ENCODE peak calls at places on chromosome 11, in seven cellular contexts. Q is left lung, V is fibroblast of mammary gland, S is astrocyte of the spinal cord, P is WERI-Rb-1, B is adrenal gland, Y is brain microvascular endothelial cell. H is an unnamed sample.
A peak's percentile ranks its signal among the peaks of the same experiment; 100 is the strongest.

GRCh38 chr11:86016451-86016850 is 52.4 kb downstream of the PICALM start:
- DNase-seq in P (no peak), Y (no peak), B (no peak), S (no peak), V (no peak), Q (no peak), H (no peak)

GRCh38 chr11:126280595-126280994 is 2.3 kb upstream of the TIRAP start:
- DNase-seq in V (no peak), S (no peak), P (no peak), Q (peak; percentile 58), Y (no peak), B (peak; percentile 19), H (no peak)

GRCh38 chr11:73914284-73914683 is 36.5 kb upstream of the DNAJB13 start:
- DNase-seq in S (no peak), V (no peak), B (no peak), Y (no peak), Q (no peak), P (no peak), H (no peak)

GRCh38 chr11:353315-353857 is 15.9 kb upstream of the B4GALNT4 start:
- DNase-seq in Q (peak; percentile 69), Y (peak; percentile 57), B (peak; percentile 78), V (peak; percentile 87), P (no peak), S (peak; percentile 84), H (peak; percentile 89)

GRCh38 chr11:125494987-125495725 is 909 bp downstream of the FEZ1 start:
- DNase-seq in S (peak; percentile 44), Y (no peak), Q (no peak), P (peak; percentile 9), B (peak; percentile 16), V (peak; percentile 33), H (peak; percentile 52)

GRCh38 chr11:71436861-71437260 is 11.3 kb downstream of the DHCR7 start:
- DNase-seq in Q (no peak), P (no peak), Y (no peak), B (no peak), S (no peak), V (no peak), H (no peak)

GRCh38 chr11:124075841-124076571 is 34.9 kb upstream of the OR10G7 start:
- DNase-seq in V (no peak), Y (no peak), Q (no peak), B (no peak), S (no peak), P (peak; percentile 61), H (no peak)

GRCh38 chr11:22244986-22245592 is 52.2 kb downstream of the ANO5 start:
- DNase-seq in Y (peak; percentile 13), B (peak; percentile 53), P (peak; percentile 27), V (peak; percentile 45), Q (peak; percentile 38), S (peak; percentile 37), H (peak; percentile 47)

GRCh38 chr11:35412285-35412684 is 7.1 kb downstream of the SLC1A2 start:
- DNase-seq in B (no peak), V (peak; percentile 26), Q (no peak), P (no peak), S (no peak), Y (no peak), H (peak; percentile 33)

GRCh38 chr11:59614277-59615131 is 1.1 kb downstream of the OSBP start:
- DNase-seq in S (no peak), P (no peak), Q (no peak), V (peak; percentile 16), B (peak; percentile 31), Y (peak; percentile 1), H (peak; percentile 14)

GRCh38 chr11:65425105-65425970 is 2.7 kb downstream of the NEAT1 start:
- DNase-seq in Q (peak; percentile 63), B (peak; percentile 60), Y (peak; percentile 58), S (peak; percentile 74), V (peak; percentile 76), P (no peak), H (peak; percentile 87)

GRCh38 chr11:88195908-88196307 is 20.7 kb upstream of the RAB38 start:
- DNase-seq in Y (no peak), Q (no peak), S (no peak), V (no peak), B (no peak), P (no peak), H (no peak)

GRCh38 chr11:18696638-18697225 is 1.8 kb upstream of the TMEM86A start:
- DNase-seq in P (no peak), S (peak; percentile 9), Y (peak; percentile 37), Q (no peak), V (peak; percentile 42), B (no peak), H (peak; percentile 15)

GRCh38 chr11:118933486-118933885 is 7.8 kb upstream of the BCL9L start:
- DNase-seq in V (peak; percentile 32), S (no peak), B (no peak), Q (no peak), P (no peak), Y (no peak), H (peak; percentile 48)

GRCh38 chr11:73833067-73833466 is 43.6 kb downstream of the COA4 start:
- DNase-seq in P (no peak), V (no peak), B (no peak), Y (no peak), S (no peak), Q (no peak), H (no peak)

GRCh38 chr11:33475999-33476398 is 218.8 kb downstream of the HIPK3 start:
- DNase-seq in V (peak; percentile 80), B (peak; percentile 71), Q (no peak), Y (peak; percentile 58), P (no peak), S (peak; percentile 65), H (peak; percentile 90)

GRCh38 chr11:34754171-34754823 is 133.4 kb downstream of the EHF start:
- DNase-seq in Q (no peak), B (no peak), Y (no peak), P (no peak), V (peak; percentile 65), S (no peak), H (peak; percentile 12)

GRCh38 chr11:86816251-86816726 is 15.9 kb downstream of the PRSS23 start:
- DNase-seq in V (peak; percentile 36), Q (no peak), B (no peak), P (no peak), Y (peak; percentile 69), S (peak; percentile 61), H (peak; percentile 36)

GRCh38 chr11:105621985-105622384 is 12.1 kb downstream of the GRIA4 start:
- DNase-seq in B (no peak), P (no peak), S (no peak), Q (no peak), V (no peak), Y (no peak), H (no peak)

GRCh38 chr11:10899542-10899830 is 41.6 kb upstream of the ZBED5 start:
- DNase-seq in S (no peak), V (no peak), B (no peak), Y (no peak), P (peak; percentile 30), Q (peak; percentile 70), H (no peak)

GRCh38 chr11:120663142-120663541 is 151.6 kb downstream of the GRIK4 start:
- DNase-seq in Q (no peak), Y (no peak), V (no peak), B (no peak), P (no peak), S (no peak), H (no peak)

GRCh38 chr11:120667934-120668333 is 156.4 kb downstream of the GRIK4 start:
- DNase-seq in B (no peak), V (no peak), S (no peak), Y (no peak), Q (no peak), P (no peak), H (no peak)

GRCh38 chr11:120662071-120662611 is 150.6 kb downstream of the GRIK4 start:
- DNase-seq in Q (no peak), S (no peak), Y (no peak), V (no peak), B (peak; percentile 54), P (peak; percentile 67), H (no peak)

GRCh38 chr11:120667281-120667680 is 155.7 kb downstream of the GRIK4 start:
- DNase-seq in B (peak; percentile 8), Y (no peak), V (peak; percentile 34), Q (no peak), S (no peak), P (peak; percentile 78), H (no peak)

DNA sequence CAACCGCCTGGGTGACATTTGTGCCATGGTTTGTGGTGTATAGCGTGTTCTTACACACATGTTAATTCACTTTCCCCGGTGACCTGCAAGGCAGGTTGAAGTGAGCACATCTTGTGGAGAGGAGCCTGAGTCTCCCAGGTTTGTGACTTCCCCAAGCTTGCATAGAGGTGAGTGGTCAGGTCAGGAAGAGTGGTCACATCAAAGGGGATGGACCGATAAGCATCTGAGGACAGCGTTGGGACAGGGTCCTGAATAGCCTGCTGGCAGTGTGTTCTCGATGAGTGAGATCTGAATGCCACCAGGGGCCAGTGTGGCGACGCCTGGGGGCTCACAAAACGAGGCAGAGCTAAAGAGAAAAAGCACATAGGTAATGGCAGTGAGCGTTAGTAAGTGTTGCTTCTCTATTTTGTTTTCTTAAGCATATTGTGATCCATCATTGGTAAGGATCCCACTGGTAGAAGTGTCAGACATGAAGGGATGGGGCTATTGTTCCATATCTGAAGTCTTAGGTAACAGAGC is 154.6 kb downstream of the GRIK4 start:
- DNase-seq in B (no peak), Q (no peak), V (no peak), Y (no peak), P (peak; percentile 35), S (no peak), H (no peak)
- TF ChIP-seq CTCF in B (no peak), Q (no peak), V (no peak), Y (no peak), P (peak; percentile 42), S (no peak), H (no peak)

GRCh38 chr11:46291441-46292143 is 14.1 kb downstream of the CREB3L1 start:
- DNase-seq in Y (peak; percentile 55), B (peak; percentile 78), V (peak; percentile 90), S (peak; percentile 79), P (no peak), Q (no peak), H (peak; percentile 90)
- H3K4me3 ChIP-seq in Y (no peak overlapping the region), B (peak overlapping the region; percentile 29), V (no peak overlapping the region), S (no peak overlapping the region), P (no peak overlapping the region), Q (no peak overlapping the region), H (peak overlapping the region; percentile 15)

GRCh38 chr11:12099132-12099873 is 11.1 kb upstream of the MICAL2 start:
- DNase-seq in Y (no peak), Q (no peak), B (no peak), S (no peak), V (peak; percentile 58), P (no peak), H (no peak)
- TF ChIP-seq CTCF in Y (peak; percentile 38), Q (no peak), B (no peak), S (peak; percentile 15), V (peak; percentile 60), P (no peak), H (peak; percentile 23)

GRCh38 chr11:47373876-47374820 is 4.2 kb downstream of the SPI1 start:
- DNase-seq in B (peak; percentile 90), V (peak; percentile 67), Q (peak; percentile 83), P (peak; percentile 85), S (peak; percentile 67), Y (peak; percentile 64), H (peak; percentile 74)

GRCh38 chr11:47376183-47376542 is 2.2 kb downstream of the SPI1 start:
- DNase-seq in B (no peak), Q (no peak), S (no peak), Y (no peak), P (no peak), V (no peak), H (no peak)

GRCh38 chr11:47375546-47376085 is 2.7 kb downstream of the SPI1 start:
- DNase-seq in Y (no peak), B (no peak), Q (no peak), V (no peak), S (no peak), P (no peak), H (no peak)

GRCh38 chr11:47376543-47377371 is 1.6 kb downstream of the SPI1 start:
- DNase-seq in S (no peak), B (peak; percentile 67), Y (no peak), V (peak; percentile 22), Q (peak; percentile 84), P (no peak), H (no peak)

GRCh38 chr11:47375020-47375419 is 3.3 kb downstream of the SPI1 start:
- DNase-seq in P (no peak), V (no peak), B (no peak), S (no peak), Y (no peak), Q (no peak), H (no peak)
- H3K4me3 ChIP-seq in P (no peak overlapping the region), V (no peak overlapping the region), B (no peak overlapping the region), S (no peak overlapping the region), Y (no peak overlapping the region), Q (no peak overlapping the region), H (no peak overlapping the region)